ENCODE peak calls at places on chromosome 2, in four cellular contexts. M is lung, F is HL-60, Z is MCF 10A. Y is an unnamed sample.

GRCh38 chr2:85794491-85795121 is 40.8 kb downstream of the ATOH8 start:
- DNase-seq in M (no peak), F (no peak), Z (no peak), Y (no peak)

GRCh38 chr2:145277922-145278321 is 758.0 kb upstream of the ZEB2 start:
- DNase-seq in M (no peak), F (no peak), Z (no peak), Y (no peak)

GRCh38 chr2:30223413-30223874 is 7.9 kb upstream of the LBH start:
- DNase-seq in M (no peak), F (peak), Z (no peak), Y (no peak)

GRCh38 chr2:178860551-178860950 is 53.3 kb upstream of the TTN start:
- DNase-seq in M (no peak), F (no peak), Z (peak), Y (no peak)

GRCh38 chr2:172329404-172330059 is 97.9 kb upstream of the ITGA6 start:
- DNase-seq in M (peak), F (no peak), Z (no peak), Y (no peak)

GRCh38 chr2:233429175-233429897 is 75.0 kb downstream of the DGKD start:
- DNase-seq in M (no peak), F (no peak), Z (no peak), Y (no peak)

GRCh38 chr2:198114064-198114463 is 309.7 kb downstream of the PLCL1 start:
- DNase-seq in M (no peak), F (no peak), Z (no peak), Y (no peak)

GRCh38 chr2:28406276-28407096 is 13.8 kb downstream of the FOSL2 start:
- DNase-seq in M (peak), F (peak), Z (peak), Y (no peak)

GRCh38 chr2:157327621-157328102 is 2.0 kb upstream of the ERMN start:
- DNase-seq in M (peak), F (peak), Z (peak), Y (peak)

GRCh38 chr2:69514406-69514805 is 77.2 kb upstream of the NFU1 start:
- DNase-seq in M (peak), F (no peak), Z (peak), Y (no peak)

GRCh38 chr2:20221939-20222768 is 2.8 kb downstream of the SDC1 start:
- DNase-seq in M (no peak), F (no peak), Z (no peak), Y (no peak)

GRCh38 chr2:106584304-106584954 is 97.3 kb downstream of the CD8B2 start:
- DNase-seq in M (no peak), F (no peak), Z (no peak), Y (no peak)
- TF ChIP-seq CTCF in M (no peak), F (no peak), Z (no peak), Y (no peak)

DNA sequence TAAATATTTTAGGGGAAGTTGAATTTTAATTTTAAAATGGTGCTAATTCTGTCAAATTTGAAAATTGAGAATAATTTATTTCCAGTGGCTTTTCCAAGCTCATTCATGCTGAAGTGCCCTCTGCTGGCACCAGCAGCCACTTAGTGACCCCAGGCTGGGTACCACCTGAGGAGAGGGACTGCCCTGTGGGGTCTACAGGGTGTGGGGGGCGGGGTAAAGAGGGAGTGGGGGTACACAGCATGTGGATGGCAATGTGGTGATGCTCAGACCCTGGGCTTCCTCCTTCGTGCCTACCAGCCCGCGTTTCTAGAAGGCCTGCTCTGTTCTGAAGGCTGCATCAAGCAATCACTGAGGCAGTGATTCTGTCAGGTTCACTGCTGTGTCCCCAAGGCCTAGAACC is 45.1 kb upstream of the SCLY start:
- DNase-seq in M (no peak), F (no peak), Z (no peak), Y (no peak)
- TF ChIP-seq CTCF in M (no peak), F (no peak), Z (no peak), Y (no peak)

DNA sequence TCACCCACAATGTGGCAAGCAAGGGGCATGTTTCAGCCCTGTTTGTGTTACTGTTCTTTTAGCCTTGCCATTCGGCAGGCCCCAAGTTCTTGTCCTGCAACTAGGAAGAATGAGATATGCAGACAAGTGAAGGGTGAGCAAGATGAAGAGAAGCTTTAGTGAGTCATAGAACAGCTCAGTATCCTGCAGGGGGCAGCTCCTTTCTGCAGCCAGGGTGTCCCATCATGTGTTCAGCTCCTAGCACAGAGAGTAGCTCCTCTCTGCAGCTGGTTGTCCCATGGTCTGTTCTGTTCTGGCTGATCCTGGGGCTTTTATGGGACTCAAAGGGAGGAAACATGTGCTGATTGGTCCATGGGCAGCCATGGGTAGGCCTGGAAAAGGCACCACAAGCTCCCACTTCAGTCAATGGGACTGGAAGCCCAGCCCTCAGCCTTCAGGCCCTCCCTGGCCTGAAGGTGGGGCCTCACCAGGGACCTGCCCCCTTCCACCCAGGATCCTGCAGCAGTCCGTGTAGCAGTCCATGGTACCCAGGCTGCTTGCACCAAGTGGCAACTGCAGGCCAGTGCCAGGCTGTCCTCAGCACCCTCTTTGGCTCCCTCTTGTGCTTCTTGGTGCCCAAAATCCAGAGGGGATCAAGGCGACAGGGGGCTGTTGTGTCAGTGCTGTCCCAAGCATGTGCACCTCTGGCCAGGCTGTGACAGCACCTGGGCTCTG is 326.4 kb downstream of the NR4A2 start:
- DNase-seq in M (no peak), F (no peak), Z (peak), Y (no peak)
- TF ChIP-seq CTCF in M (no peak), F (no peak), Z (no peak), Y (no peak)

DNA sequence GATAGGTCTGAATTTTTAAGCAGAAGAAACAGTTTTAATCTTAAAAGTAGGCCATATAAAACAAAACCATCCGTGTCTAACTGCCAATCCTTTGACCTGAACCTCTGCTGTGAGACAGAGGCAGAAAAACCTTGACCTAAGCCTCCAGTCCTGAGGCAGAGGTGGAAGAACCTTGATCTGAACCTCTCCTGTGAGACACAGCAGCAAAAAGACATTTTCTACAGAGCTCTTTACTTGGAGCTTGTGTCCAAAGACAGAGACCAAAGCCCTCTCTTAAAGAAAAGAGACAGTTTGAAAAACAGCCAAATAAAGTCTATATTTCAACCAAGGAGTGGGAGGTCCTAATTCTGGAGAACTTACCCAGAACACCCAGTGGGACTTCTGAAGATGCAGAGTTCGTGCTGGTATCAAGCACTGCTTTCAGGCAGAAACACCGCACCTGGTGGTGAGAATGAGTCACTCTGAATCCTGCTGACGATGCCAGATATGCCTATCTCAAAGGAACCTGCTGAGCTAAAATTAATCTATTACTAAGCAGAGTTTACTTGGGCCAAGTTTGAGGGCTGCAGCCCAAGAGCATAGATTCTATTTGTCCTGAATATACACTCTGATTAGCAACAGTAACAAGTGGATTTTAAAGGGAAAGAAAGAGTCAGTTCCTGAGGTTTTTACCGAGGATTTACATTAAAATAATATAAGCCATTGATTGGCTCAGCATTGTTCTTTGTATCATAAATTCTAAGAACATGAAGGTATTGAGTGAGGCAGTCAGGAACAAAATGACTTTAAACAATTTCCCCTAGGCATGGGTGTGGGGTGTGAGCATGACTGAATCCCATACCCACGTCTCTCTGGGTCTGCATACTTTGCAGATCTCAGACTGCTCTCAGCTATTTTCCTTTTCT is 806.4 kb downstream of the TRIB2 start:
- DNase-seq in M (no peak), F (no peak), Z (peak), Y (no peak)
- TF ChIP-seq CTCF in M (no peak), F (no peak), Z (no peak), Y (no peak)

GRCh38 chr2:14960686-14961324 is 328.3 kb downstream of the LRATD1 start:
- DNase-seq in M (no peak), F (no peak), Z (peak), Y (no peak)
- TF ChIP-seq CTCF in M (no peak), F (no peak), Z (no peak), Y (no peak)

GRCh38 chr2:54671875-54672586 is 51.4 kb upstream of the EML6 start:
- DNase-seq in M (no peak), F (no peak), Z (no peak), Y (no peak)
- TF ChIP-seq CTCF in M (no peak), F (no peak), Z (no peak), Y (no peak)

GRCh38 chr2:73937103-73937885 is 10.6 kb downstream of the DGUOK start:
- DNase-seq in M (no peak), F (no peak), Z (no peak), Y (no peak)

GRCh38 chr2:73938761-73939352 is 12.2 kb downstream of the DGUOK start:
- DNase-seq in M (no peak), F (no peak), Z (no peak), Y (no peak)

GRCh38 chr2:73942664-73943063 is 16.0 kb downstream of the DGUOK start:
- DNase-seq in M (no peak), F (no peak), Z (no peak), Y (no peak)

GRCh38 chr2:73937899-73938298 is 11.2 kb downstream of the DGUOK start:
- DNase-seq in M (no peak), F (no peak), Z (no peak), Y (no peak)

GRCh38 chr2:73939419-73939818 is 12.7 kb downstream of the DGUOK start:
- DNase-seq in M (peak), F (peak), Z (peak), Y (no peak)
- TF ChIP-seq CTCF in M (no peak), F (no peak), Z (peak), Y (no peak)

GRCh38 chr2:237432484-237433092 is 18.6 kb upstream of the COL6A3 start:
- DNase-seq in M (no peak), F (no peak), Z (peak), Y (no peak)
- TF ChIP-seq CTCF in M (no peak), F (no peak), Z (no peak), Y (no peak)

GRCh38 chr2:70686577-70687460 is 81.2 kb downstream of the ADD2 start:
- DNase-seq in M (no peak), F (peak), Z (peak), Y (no peak)
- TF ChIP-seq CTCF in M (no peak), F (peak), Z (peak), Y (no peak)

GRCh38 chr2:202056611-202057010 is 16.4 kb upstream of the KIAA2012 start:
- DNase-seq in M (no peak), F (no peak), Z (peak), Y (no peak)
- TF ChIP-seq CTCF in M (no peak), F (no peak), Z (peak), Y (no peak)

Y was measured in mesothelial cell of epicardium.